ENCODE peak calls at places on chromosomes 7 and 10, in eight cellular contexts. R is amniotic stem cell; F is T1000; G is kidney glomerular epithelial cell; U is choroid plexus epithelial cell; M is effector memory CD4-positive, alpha-beta T cell; K is fibroblast of pulmonary artery; S is stimulated activated CD4-positive, alpha-beta T cell treated with anti-CD3 and anti-CD28 coated beads, Interleukin-1b, Interleukin-23, amount 100 ng/mL, for 24 hours. X is an unnamed sample.

GRCh38 chr10:132371641-132372081 is 25.3 kb upstream of the PWWP2B start:
- DNase-seq in R (no peak), S (no peak), G (no peak), U (peak; percentile 14), F (no peak), M (no peak), K (no peak), X (no peak)

GRCh38 chr10:124060148-124060720 is 33.2 kb downstream of the CHST15 start:
- DNase-seq in G (no peak), S (no peak), R (no peak), K (no peak), U (no peak), F (no peak), M (no peak), X (no peak)

GRCh38 chr7:1385809-1386622 is 73.3 kb downstream of the MICALL2 start:
- DNase-seq in F (no peak), R (no peak), K (no peak), M (no peak), U (no peak), G (no peak), S (no peak), X (no peak)

GRCh38 chr7:130973637-130974036 is 239.6 kb upstream of the KLF14 start:
- DNase-seq in M (no peak), S (no peak), R (no peak), F (no peak), U (no peak), K (no peak), G (no peak), X (no peak)

GRCh38 chr7:69078997-69079769 is 519.1 kb upstream of the AUTS2 start:
- DNase-seq in F (no peak), R (no peak), S (no peak), G (no peak), U (peak; percentile 12), K (no peak), M (no peak), X (no peak)

GRCh38 chr10:4541292-4541691 is 284.7 kb upstream of the AKR1E2 start:
- DNase-seq in R (peak; percentile 95), G (peak; percentile 72), S (no peak), M (no peak), U (peak; percentile 81), K (peak; percentile 96), F (peak; percentile 43), X (peak; percentile 95)

GRCh38 chr10:79403441-79404230 is 41.8 kb downstream of the ZCCHC24 start:
- DNase-seq in U (peak; percentile 71), K (peak; percentile 87), F (no peak), S (no peak), R (no peak), G (no peak), M (no peak), X (peak; percentile 56)

GRCh38 chr7:10474048-10474447 is 499.6 kb upstream of the PHF14 start:
- DNase-seq in R (no peak), K (peak; percentile 8), G (no peak), M (no peak), S (no peak), F (no peak), U (peak; percentile 22), X (no peak)

GRCh38 chr10:1230592-1231275 is 174.5 kb downstream of the WDR37 start:
- DNase-seq in S (no peak), U (no peak), R (no peak), K (no peak), M (no peak), F (no peak), G (no peak), X (no peak)

GRCh38 chr7:125136755-125137547 is 207.3 kb upstream of the POT1 start:
- DNase-seq in R (no peak), U (peak; percentile 91), G (no peak), S (no peak), F (no peak), M (no peak), K (peak; percentile 88), X (no peak)

GRCh38 chr7:73521636-73522080 is 435 bp downstream of the BAZ1B start:
- DNase-seq in U (peak; percentile 36), G (no peak), S (peak; percentile 50), F (no peak), K (peak; percentile 25), M (no peak), R (no peak), X (peak; percentile 49)

GRCh38 chr7:6606866-6607583 is 8.4 kb upstream of the ZNF853 start:
- DNase-seq in K (no peak), M (no peak), F (no peak), G (no peak), R (no peak), S (no peak), U (no peak), X (no peak)

GRCh38 chr7:33108591-33108930 is 643 bp downstream of the RP9 start:
- DNase-seq in R (no peak), F (no peak), G (peak; percentile 9), K (no peak), M (no peak), S (no peak), U (no peak), X (no peak)

GRCh38 chr7:69823151-69823744 is 225.0 kb downstream of the AUTS2 start:
- DNase-seq in R (no peak), S (no peak), M (no peak), F (no peak), U (no peak), G (no peak), K (no peak), X (no peak)

GRCh38 chr10:29257106-29257783 is 31.6 kb upstream of the LYZL1 start:
- DNase-seq in K (peak; percentile 94), G (peak; percentile 64), F (peak; percentile 65), R (peak; percentile 52), U (peak; percentile 99), S (no peak), M (no peak), X (no peak)

GRCh38 chr10:114518401-114519305 is 114.4 kb upstream of the AFAP1L2 start:
- DNase-seq in U (no peak), M (no peak), G (peak; percentile 17), S (no peak), R (no peak), F (no peak), K (no peak), X (no peak)

GRCh38 chr10:102045292-102045691 is 10.7 kb downstream of the ARMH3 start:
- DNase-seq in K (no peak), S (no peak), R (no peak), G (no peak), M (no peak), U (no peak), F (no peak), X (no peak)

GRCh38 chr7:113606325-113606724 is 312.5 kb downstream of the PPP1R3A start:
- DNase-seq in G (no peak), M (no peak), K (peak; percentile 17), U (peak; percentile 14), S (no peak), F (no peak), R (no peak), X (no peak)

GRCh38 chr7:1852781-1853618 is 182.9 kb downstream of the ELFN1 start:
- DNase-seq in U (no peak), R (no peak), S (no peak), K (no peak), G (no peak), F (no peak), M (no peak), X (no peak)

GRCh38 chr7:102008535-102009262 is 191.3 kb downstream of the CUX1 start:
- DNase-seq in G (no peak), U (no peak), M (no peak), F (no peak), K (no peak), R (no peak), S (no peak), X (no peak)

GRCh38 chr10:13750299-13751190 is 163.8 kb downstream of the PRPF18 start:
- DNase-seq in F (no peak), G (no peak), S (no peak), U (no peak), R (no peak), M (no peak), K (no peak), X (no peak)

GRCh38 chr10:62640386-62640785 is 164.1 kb upstream of the ADO start:
- DNase-seq in G (no peak), S (no peak), R (no peak), F (no peak), K (peak; percentile 35), M (no peak), U (peak; percentile 17), X (no peak)

GRCh38 chr10:50431118-50431517 is 179.8 kb upstream of the ASAH2 start:
- DNase-seq in R (no peak), G (no peak), S (no peak), K (peak; percentile 78), U (peak; percentile 79), F (no peak), M (no peak), X (peak; percentile 61)

GRCh38 chr7:271266-272107 is 18.5 kb upstream of the FOXL3 start:
- DNase-seq in U (peak; percentile 45), G (no peak), S (no peak), F (no peak), M (no peak), R (no peak), K (no peak), X (no peak)

GRCh38 chr10:126042354-126042753 is 146.0 kb downstream of the FANK1 start:
- DNase-seq in F (no peak), M (no peak), S (no peak), G (no peak), U (no peak), K (no peak), R (no peak), X (no peak)

GRCh38 chr7:48875300-48875916 is 48.9 kb upstream of the CDC14C start:
- DNase-seq in K (peak; percentile 14), F (no peak), G (peak; percentile 37), R (no peak), U (peak; percentile 62), M (no peak), S (no peak), X (no peak)

GRCh38 chr10:101310528-101311439 is 43.2 kb upstream of the BTRC start:
- DNase-seq in S (no peak), R (no peak), G (no peak), K (no peak), U (no peak), M (no peak), F (no peak), X (no peak)

GRCh38 chr7:116592445-116592844 is 67.6 kb downstream of the CAV1 start:
- DNase-seq in F (no peak), U (no peak), R (no peak), S (no peak), G (no peak), M (no peak), K (no peak), X (peak; percentile 87)

GRCh38 chr10:71296086-71296485 is 23.0 kb upstream of the SLC29A3 start:
- DNase-seq in K (no peak), S (no peak), G (no peak), U (no peak), R (no peak), F (no peak), M (no peak), X (no peak)